ENCODE peak calls at places on chromosome 7, in five cellular contexts. U is iPS-NIHi11, X is endothelial cell, C is fibroblast of the aortic adventitia, W is activated gamma-delta T cell treated with Interleukin-2 at 50 U/mL for 16 hours. I is an unnamed sample.

GRCh38 chr7:65463184-65463583 is 89.5 kb downstream of the ZNF92 start:
- DNase-seq in C (no peak), W (no peak), X (no peak), U (no peak), I (no peak)

GRCh38 chr7:134907000-134907399 is 79.3 kb upstream of the AGBL3 start:
- DNase-seq in W (no peak), C (no peak), X (no peak), U (no peak), I (no peak)

GRCh38 chr7:88116395-88116794 is 103.4 kb downstream of the SRI start:
- DNase-seq in U (no peak), W (no peak), X (no peak), C (no peak), I (no peak)

GRCh38 chr7:101426303-101427011 is 63.8 kb downstream of the COL26A1 start:
- DNase-seq in C (no peak), W (no peak), X (no peak), U (no peak), I (no peak)

GRCh38 chr7:91566333-91566732 is 302.1 kb downstream of the FZD1 start:
- DNase-seq in X (no peak), C (no peak), U (no peak), W (no peak), I (no peak)

GRCh38 chr7:5699951-5700384 is 81.5 kb downstream of the RNF216 start:
- DNase-seq in X (no peak), U (no peak), W (peak), C (no peak), I (peak)

GRCh38 chr7:16850772-16851466 is 30.9 kb downstream of the AGR3 start:
- DNase-seq in U (peak), C (no peak), X (no peak), W (no peak), I (no peak)

GRCh38 chr7:123096976-123097375 is 101.5 kb upstream of the TAS2R16 start:
- DNase-seq in C (no peak), X (no peak), W (no peak), U (no peak), I (no peak)

GRCh38 chr7:95596183-95597135 is at the start of gene PDK4:
- DNase-seq in X (peak), C (peak), U (peak), W (no peak), I (no peak)

GRCh38 chr7:134856141-134856540 is 76.7 kb downstream of the CALD1 start:
- DNase-seq in U (no peak), X (no peak), C (peak), W (no peak), I (no peak)

GRCh38 chr7:70569335-70569819 is 562.6 kb upstream of the GALNT17 start:
- DNase-seq in X (no peak), W (no peak), C (no peak), U (no peak), I (no peak)

GRCh38 chr7:3042861-3043489 is 692 bp downstream of the CARD11 start:
- DNase-seq in U (peak), W (peak), X (no peak), C (no peak), I (peak)

GRCh38 chr7:7051221-7051877 is 131.0 kb upstream of the C1GALT1 start:
- DNase-seq in W (no peak), U (no peak), X (no peak), C (peak), I (no peak)

GRCh38 chr7:45404622-45405021 is 169.5 kb upstream of the ADCY1 start:
- DNase-seq in U (no peak), W (no peak), X (no peak), C (no peak), I (no peak)

GRCh38 chr7:87129836-87130235 is 22.4 kb upstream of the DMTF1 start:
- DNase-seq in W (no peak), C (no peak), U (no peak), X (no peak), I (no peak)

GRCh38 chr7:105808703-105809590 is 67.5 kb downstream of the ATXN7L1 start:
- DNase-seq in U (no peak), X (no peak), C (peak), W (peak), I (peak)

GRCh38 chr7:130139193-130139950 is 65.8 kb downstream of the TMEM209 start:
- DNase-seq in W (no peak), C (no peak), U (no peak), X (no peak), I (no peak)

GRCh38 chr7:104160375-104160774 is 47.4 kb downstream of the ORC5 start:
- DNase-seq in C (peak), U (no peak), X (no peak), W (no peak), I (no peak)

GRCh38 chr7:347001-347590 is 57.1 kb downstream of the FOXL3 start:
- DNase-seq in W (no peak), X (no peak), C (no peak), U (no peak), I (no peak)

GRCh38 chr7:50184266-50184665 is 91.2 kb upstream of the ZPBP start:
- DNase-seq in C (no peak), U (no peak), W (no peak), X (no peak), I (no peak)

GRCh38 chr7:70579397-70580097 is 552.4 kb upstream of the GALNT17 start:
- DNase-seq in X (no peak), W (no peak), C (no peak), U (no peak), I (no peak)

GRCh38 chr7:107234436-107234835 is 65.6 kb downstream of the HBP1 start:
- DNase-seq in X (no peak), W (no peak), U (no peak), C (no peak), I (no peak)

GRCh38 chr7:151426486-151426905 is 13.4 kb downstream of the CRYGN start:
- DNase-seq in X (no peak), C (peak), U (no peak), W (no peak), I (no peak)

GRCh38 chr7:155002411-155003214 is at the start of gene PAXIP1:
- DNase-seq in C (no peak), W (peak), X (peak), U (peak), I (peak)

GRCh38 chr7:27167916-27168264 is 2.6 kb upstream of the HOXA9 start:
- DNase-seq in X (no peak), C (no peak), W (no peak), U (no peak), I (no peak)

GRCh38 chr7:114977277-114977676 is 55.4 kb downstream of the MDFIC start:
- DNase-seq in X (no peak), W (no peak), C (no peak), U (peak), I (no peak)

GRCh38 chr7:74272305-74273038 is 16.7 kb upstream of the CLIP2 start:
- DNase-seq in X (peak), W (no peak), U (peak), C (peak), I (no peak)

GRCh38 chr7:138014686-138015085 is 12.8 kb upstream of the CREB3L2 start:
- DNase-seq in W (no peak), U (no peak), X (no peak), C (no peak), I (no peak)

GRCh38 chr7:146902728-146903127 is 786.1 kb downstream of the CNTNAP2 start:
- DNase-seq in X (no peak), W (no peak), C (no peak), U (no peak), I (no peak)

GRCh38 chr7:99563650-99564049 is 5.2 kb downstream of the ZNF655 start:
- DNase-seq in U (no peak), C (peak), X (no peak), W (no peak), I (no peak)

GRCh38 chr7:22663721-22664120 is 63.3 kb upstream of the IL6 start:
- DNase-seq in C (peak), X (no peak), W (no peak), U (no peak), I (no peak)

GRCh38 chr7:2775376-2775775 is 68.7 kb downstream of the GNA12 start:
- DNase-seq in W (no peak), U (no peak), C (no peak), X (no peak), I (no peak)

GRCh38 chr7:1950623-1951523 is 280.8 kb downstream of the ELFN1 start:
- DNase-seq in W (peak), C (no peak), X (no peak), U (no peak), I (no peak)

GRCh38 chr7:84040365-84040764 is 154.2 kb downstream of the SEMA3A start:
- DNase-seq in X (no peak), U (no peak), W (no peak), C (no peak), I (no peak)

GRCh38 chr7:157979631-157980340 is 607.8 kb downstream of the PTPRN2 start:
- DNase-seq in U (no peak), W (no peak), X (no peak), C (no peak), I (no peak)

GRCh38 chr7:5431485-5432118 is 8.0 kb upstream of the TNRC18 start:
- DNase-seq in U (no peak), W (no peak), C (no peak), X (no peak), I (no peak)

GRCh38 chr7:138460176-138460648 is at the start of gene TRIM24:
- DNase-seq in X (no peak), C (peak), U (no peak), W (no peak), I (peak)

I was measured in effector memory CD8-positive, alpha-beta T cell.